ENCODE peak calls at places on chromosome 2, in four cellular contexts. G is neural crest cell; V is activated T-cell treated with anti-CD3 and anti-CD28 coated beads, Interleukin-2, amount 50 U/mL, for 72 hours; A is fibroblast of mammary gland. S is an unnamed sample.

GRCh38 chr2:12347049-12347448 is 369.7 kb upstream of the TRIB2 start:
- DNase-seq in G (no peak), V (no peak), A (peak; percentile 44), S (no peak)

GRCh38 chr2:176560296-176560695 is 291.1 kb downstream of the MTX2 start:
- DNase-seq in G (no peak), V (no peak), A (no peak), S (no peak)

GRCh38 chr2:125745514-125745913 is 910.4 kb upstream of the GYPC start:
- DNase-seq in G (peak; percentile 41), V (no peak), A (peak; percentile 1), S (no peak)

GRCh38 chr2:177165731-177166711 is 46.6 kb upstream of the HNRNPA3 start:
- DNase-seq in G (no peak), V (no peak), A (peak; percentile 59), S (peak; percentile 42)

GRCh38 chr2:221097568-221097915 is 474.6 kb downstream of the EPHA4 start:
- DNase-seq in G (no peak), V (no peak), A (peak; percentile 85), S (no peak)

GRCh38 chr2:58739033-58739432 is 497.9 kb upstream of the FANCL start:
- DNase-seq in G (no peak), V (no peak), A (no peak), S (no peak)

GRCh38 chr2:36889782-36890181 is 76.6 kb downstream of the STRN start:
- DNase-seq in G (no peak), V (peak; percentile 12), A (peak; percentile 98), S (no peak)

GRCh38 chr2:18501156-18501555 is 59.3 kb downstream of the RDH14 start:
- DNase-seq in G (no peak), V (no peak), A (no peak), S (no peak)

GRCh38 chr2:202750778-202751427 is 116.1 kb downstream of the FAM117B start:
- DNase-seq in G (no peak), V (no peak), A (no peak), S (no peak)

GRCh38 chr2:120691410-120691809 is 44.3 kb upstream of the GLI2 start:
- DNase-seq in G (no peak), V (no peak), A (no peak), S (no peak)

S was measured in GM13977.